ENCODE peak calls at places on chromosomes 5 and 9, in nine cellular contexts. D, S, T, Y, L, F, I, A and B are unnamed samples.

GRCh38 chr9:126524353-126525077 is 89.2 kb upstream of the LMX1B start:
- DNase-seq in D (no peak), S (no peak), T (no peak), Y (no peak), L (no peak), F (no peak), I (no peak), A (no peak), B (no peak)

GRCh38 chr5:141867139-141867538 is 11.1 kb downstream of the PCDH1 start:
- DNase-seq in D (no peak), S (peak; percentile 58), T (no peak), Y (no peak), L (no peak), F (no peak), I (no peak), A (no peak), B (no peak)

GRCh38 chr5:43396762-43397304 is 15.4 kb downstream of the CCL28 start:
- DNase-seq in D (peak; percentile 61), S (no peak), T (peak; percentile 4), Y (no peak), L (peak; percentile 63), F (no peak), I (no peak), A (no peak), B (no peak)

GRCh38 chr9:5554254-5554653 is 43.9 kb downstream of the PDCD1LG2 start:
- DNase-seq in D (no peak), S (no peak), T (no peak), Y (no peak), L (no peak), F (peak; percentile 36), I (no peak), A (no peak), B (no peak)

GRCh38 chr9:6829027-6829426 is 71.3 kb downstream of the KDM4C start:
- DNase-seq in D (no peak), S (no peak), T (no peak), Y (no peak), L (no peak), F (peak; percentile 48), I (no peak), A (no peak), B (peak; percentile 4)

GRCh38 chr5:97545856-97546570 is 363.0 kb upstream of the RIOK2 start:
- DNase-seq in D (no peak), S (no peak), T (no peak), Y (peak; percentile 39), L (no peak), F (peak; percentile 56), I (no peak), A (no peak), B (no peak)

GRCh38 chr5:32311404-32312193 is 1.1 kb downstream of the MTMR12 start:
- DNase-seq in D (no peak), S (no peak), T (no peak), Y (no peak), L (no peak), F (peak; percentile 15), I (no peak), A (no peak), B (no peak)

GRCh38 chr9:134399435-134400056 is 73.3 kb downstream of the RXRA start:
- DNase-seq in D (no peak), S (no peak), T (no peak), Y (peak; percentile 47), L (no peak), F (peak; percentile 64), I (no peak), A (no peak), B (peak; percentile 36)

GRCh38 chr5:97231025-97231636 is 48.1 kb upstream of the RIOK2 start:
- DNase-seq in D (peak; percentile 37), S (peak; percentile 76), T (peak; percentile 5), Y (peak; percentile 82), L (peak; percentile 13), F (peak; percentile 85), I (peak; percentile 48), A (peak; percentile 13), B (peak; percentile 54)

GRCh38 chr5:60843693-60844428 is at the start of gene ELOVL7:
- DNase-seq in D (peak; percentile 89), S (peak; percentile 94), T (peak; percentile 65), Y (no peak), L (no peak), F (peak; percentile 55), I (peak; percentile 71), A (peak; percentile 62), B (peak; percentile 66)

GRCh38 chr5:101390317-101390908 is 487.3 kb upstream of the ST8SIA4 start:
- DNase-seq in D (no peak), S (peak; percentile 54), T (no peak), Y (peak; percentile 59), L (no peak), F (peak; percentile 56), I (peak; percentile 39), A (no peak), B (peak; percentile 57)

GRCh38 chr5:115209279-115209678 is 39.6 kb upstream of the TRIM36 start:
- DNase-seq in D (peak; percentile 27), S (no peak), T (peak; percentile 17), Y (no peak), L (peak; percentile 21), F (no peak), I (no peak), A (no peak), B (no peak)